ENCODE peak calls at places on chromosome 3, in eight cellular contexts. One of them, this sample, is unnamed.

GRCh38 chr3:155617346-155617745 is 127.5 kb downstream of the PLCH1 start:
- DNase-seq in KBM-7: no peak
- DNase-seq in AG08395: no peak
- DNase-seq in CD4-positive, alpha-beta memory T cell: no peak
- DNase-seq in LHCN-M2: no peak
- DNase-seq in activated T-cell treated with anti-CD3 and anti-CD28 coated beads, Interleukin-2, amount 50 U/mL, for 1 hour: no peak
- DNase-seq in dermis blood vessel endothelial cell: no peak
- DNase-seq in naive thymus-derived CD4-positive, alpha-beta T cell: no peak
- DNase-seq in this sample: no peak

GRCh38 chr3:8319935-8320634 is 181.5 kb upstream of the LMCD1 start:
- DNase-seq in LHCN-M2: peak; percentile 82
- DNase-seq in KBM-7: no peak
- DNase-seq in AG08395: peak; percentile 84
- DNase-seq in CD4-positive, alpha-beta memory T cell: no peak
- DNase-seq in dermis blood vessel endothelial cell: peak; percentile 5
- DNase-seq in naive thymus-derived CD4-positive, alpha-beta T cell: no peak
- DNase-seq in activated T-cell treated with anti-CD3 and anti-CD28 coated beads, Interleukin-2, amount 50 U/mL, for 1 hour: no peak
- DNase-seq in this sample: no peak

GRCh38 chr3:141094851-141095545 is 43.9 kb downstream of the SPSB4 start:
- DNase-seq in AG08395: peak; percentile 68
- DNase-seq in dermis blood vessel endothelial cell: peak; percentile 86
- DNase-seq in KBM-7: no peak
- DNase-seq in CD4-positive, alpha-beta memory T cell: no peak
- DNase-seq in activated T-cell treated with anti-CD3 and anti-CD28 coated beads, Interleukin-2, amount 50 U/mL, for 1 hour: no peak
- DNase-seq in LHCN-M2: peak; percentile 97
- DNase-seq in naive thymus-derived CD4-positive, alpha-beta T cell: no peak
- DNase-seq in this sample: no peak

GRCh38 chr3:39491014-39491413 is 23.5 kb downstream of the MOBP start:
- DNase-seq in dermis blood vessel endothelial cell: no peak
- DNase-seq in CD4-positive, alpha-beta memory T cell: no peak
- DNase-seq in LHCN-M2: no peak
- DNase-seq in activated T-cell treated with anti-CD3 and anti-CD28 coated beads, Interleukin-2, amount 50 U/mL, for 1 hour: no peak
- DNase-seq in AG08395: no peak
- DNase-seq in KBM-7: no peak
- DNase-seq in naive thymus-derived CD4-positive, alpha-beta T cell: no peak
- DNase-seq in this sample: no peak

GRCh38 chr3:9815986-9816385 is 5.9 kb downstream of the TTLL3 start:
- DNase-seq in KBM-7: no peak
- DNase-seq in LHCN-M2: no peak
- DNase-seq in CD4-positive, alpha-beta memory T cell: no peak
- DNase-seq in AG08395: no peak
- DNase-seq in naive thymus-derived CD4-positive, alpha-beta T cell: no peak
- DNase-seq in activated T-cell treated with anti-CD3 and anti-CD28 coated beads, Interleukin-2, amount 50 U/mL, for 1 hour: no peak
- DNase-seq in dermis blood vessel endothelial cell: no peak
- DNase-seq in this sample: no peak

GRCh38 chr3:77081240-77081661 is 41.4 kb downstream of the ROBO2 start:
- DNase-seq in LHCN-M2: no peak
- DNase-seq in KBM-7: no peak
- DNase-seq in CD4-positive, alpha-beta memory T cell: no peak
- DNase-seq in naive thymus-derived CD4-positive, alpha-beta T cell: no peak
- DNase-seq in dermis blood vessel endothelial cell: peak; percentile 4
- DNase-seq in AG08395: no peak
- DNase-seq in activated T-cell treated with anti-CD3 and anti-CD28 coated beads, Interleukin-2, amount 50 U/mL, for 1 hour: no peak
- DNase-seq in this sample: no peak

GRCh38 chr3:128236667-128237066 is 83.4 kb downstream of the EEFSEC start:
- DNase-seq in naive thymus-derived CD4-positive, alpha-beta T cell: no peak
- DNase-seq in KBM-7: peak; percentile 32
- DNase-seq in LHCN-M2: no peak
- DNase-seq in CD4-positive, alpha-beta memory T cell: no peak
- DNase-seq in dermis blood vessel endothelial cell: no peak
- DNase-seq in AG08395: no peak
- DNase-seq in activated T-cell treated with anti-CD3 and anti-CD28 coated beads, Interleukin-2, amount 50 U/mL, for 1 hour: no peak
- DNase-seq in this sample: no peak

GRCh38 chr3:158768361-158768787 is 33.5 kb upstream of the MFSD1 start:
- DNase-seq in activated T-cell treated with anti-CD3 and anti-CD28 coated beads, Interleukin-2, amount 50 U/mL, for 1 hour: no peak
- DNase-seq in LHCN-M2: peak; percentile 91
- DNase-seq in dermis blood vessel endothelial cell: peak; percentile 74
- DNase-seq in KBM-7: no peak
- DNase-seq in CD4-positive, alpha-beta memory T cell: no peak
- DNase-seq in naive thymus-derived CD4-positive, alpha-beta T cell: no peak
- DNase-seq in AG08395: peak; percentile 61
- DNase-seq in this sample: no peak

GRCh38 chr3:119769394-119770149 is 12.3 kb upstream of the NR1I2 start:
- DNase-seq in activated T-cell treated with anti-CD3 and anti-CD28 coated beads, Interleukin-2, amount 50 U/mL, for 1 hour: no peak
- DNase-seq in AG08395: no peak
- DNase-seq in CD4-positive, alpha-beta memory T cell: no peak
- DNase-seq in naive thymus-derived CD4-positive, alpha-beta T cell: no peak
- DNase-seq in KBM-7: no peak
- DNase-seq in LHCN-M2: peak; percentile 83
- DNase-seq in dermis blood vessel endothelial cell: peak; percentile 97
- DNase-seq in this sample: no peak

GRCh38 chr3:172142074-172143059 is 103.0 kb downstream of the FNDC3B start:
- DNase-seq in activated T-cell treated with anti-CD3 and anti-CD28 coated beads, Interleukin-2, amount 50 U/mL, for 1 hour: no peak
- DNase-seq in AG08395: peak; percentile 14
- DNase-seq in KBM-7: peak; percentile 37
- DNase-seq in naive thymus-derived CD4-positive, alpha-beta T cell: no peak
- DNase-seq in LHCN-M2: peak; percentile 83
- DNase-seq in CD4-positive, alpha-beta memory T cell: no peak
- DNase-seq in dermis blood vessel endothelial cell: peak; percentile 92
- DNase-seq in this sample: no peak

GRCh38 chr3:114518409-114518808 is 224.6 kb downstream of the TIGIT start:
- DNase-seq in KBM-7: no peak
- DNase-seq in activated T-cell treated with anti-CD3 and anti-CD28 coated beads, Interleukin-2, amount 50 U/mL, for 1 hour: no peak
- DNase-seq in CD4-positive, alpha-beta memory T cell: no peak
- DNase-seq in naive thymus-derived CD4-positive, alpha-beta T cell: no peak
- DNase-seq in dermis blood vessel endothelial cell: no peak
- DNase-seq in LHCN-M2: no peak
- DNase-seq in AG08395: no peak
- DNase-seq in this sample: no peak

GRCh38 chr3:112973325-112974177 is 1.4 kb downstream of the CD200R1 start:
- DNase-seq in CD4-positive, alpha-beta memory T cell: peak; percentile 61
- DNase-seq in dermis blood vessel endothelial cell: no peak
- DNase-seq in KBM-7: no peak
- DNase-seq in naive thymus-derived CD4-positive, alpha-beta T cell: peak; percentile 55
- DNase-seq in LHCN-M2: no peak
- DNase-seq in activated T-cell treated with anti-CD3 and anti-CD28 coated beads, Interleukin-2, amount 50 U/mL, for 1 hour: no peak
- DNase-seq in AG08395: no peak
- DNase-seq in this sample: no peak

GRCh38 chr3:126964950-126965349 is 18.0 kb upstream of the PLXNA1 start:
- DNase-seq in dermis blood vessel endothelial cell: no peak
- DNase-seq in LHCN-M2: no peak
- DNase-seq in activated T-cell treated with anti-CD3 and anti-CD28 coated beads, Interleukin-2, amount 50 U/mL, for 1 hour: no peak
- DNase-seq in CD4-positive, alpha-beta memory T cell: no peak
- DNase-seq in AG08395: no peak
- DNase-seq in naive thymus-derived CD4-positive, alpha-beta T cell: no peak
- DNase-seq in KBM-7: no peak
- DNase-seq in this sample: no peak

GRCh38 chr3:32239638-32240550 is 1.4 kb downstream of the CMTM8 start:
- DNase-seq in AG08395: no peak
- DNase-seq in naive thymus-derived CD4-positive, alpha-beta T cell: peak; percentile 54
- DNase-seq in CD4-positive, alpha-beta memory T cell: peak; percentile 51
- DNase-seq in dermis blood vessel endothelial cell: peak; percentile 80
- DNase-seq in LHCN-M2: peak; percentile 52
- DNase-seq in KBM-7: peak; percentile 71
- DNase-seq in activated T-cell treated with anti-CD3 and anti-CD28 coated beads, Interleukin-2, amount 50 U/mL, for 1 hour: peak; percentile 46
- DNase-seq in this sample: no peak

GRCh38 chr3:160448845-160449659 is 534 bp downstream of the TRIM59 start:
- DNase-seq in AG08395: no peak
- DNase-seq in KBM-7: no peak
- DNase-seq in CD4-positive, alpha-beta memory T cell: no peak
- DNase-seq in dermis blood vessel endothelial cell: peak; percentile 47
- DNase-seq in naive thymus-derived CD4-positive, alpha-beta T cell: peak; percentile 5
- DNase-seq in activated T-cell treated with anti-CD3 and anti-CD28 coated beads, Interleukin-2, amount 50 U/mL, for 1 hour: no peak
- DNase-seq in LHCN-M2: peak; percentile 72
- DNase-seq in this sample: no peak

GRCh38 chr3:8658326-8659212 is 14.0 kb upstream of the SSUH2 start:
- DNase-seq in AG08395: no peak
- DNase-seq in KBM-7: peak; percentile 12
- DNase-seq in naive thymus-derived CD4-positive, alpha-beta T cell: no peak
- DNase-seq in activated T-cell treated with anti-CD3 and anti-CD28 coated beads, Interleukin-2, amount 50 U/mL, for 1 hour: no peak
- DNase-seq in dermis blood vessel endothelial cell: peak; percentile 90
- DNase-seq in LHCN-M2: peak; percentile 84
- DNase-seq in CD4-positive, alpha-beta memory T cell: no peak
- DNase-seq in this sample: no peak

GRCh38 chr3:127610105-127610504 is 11.9 kb downstream of the MCM2 start:
- DNase-seq in dermis blood vessel endothelial cell: no peak
- DNase-seq in CD4-positive, alpha-beta memory T cell: no peak
- DNase-seq in activated T-cell treated with anti-CD3 and anti-CD28 coated beads, Interleukin-2, amount 50 U/mL, for 1 hour: no peak
- DNase-seq in LHCN-M2: no peak
- DNase-seq in KBM-7: no peak
- DNase-seq in naive thymus-derived CD4-positive, alpha-beta T cell: no peak
- DNase-seq in AG08395: peak; percentile 55
- DNase-seq in this sample: no peak

GRCh38 chr3:67647390-67647878 is 7.0 kb downstream of the SUCLG2 start:
- DNase-seq in CD4-positive, alpha-beta memory T cell: no peak
- DNase-seq in LHCN-M2: peak; percentile 99
- DNase-seq in activated T-cell treated with anti-CD3 and anti-CD28 coated beads, Interleukin-2, amount 50 U/mL, for 1 hour: no peak
- DNase-seq in KBM-7: no peak
- DNase-seq in AG08395: peak; percentile 92
- DNase-seq in dermis blood vessel endothelial cell: peak; percentile 35
- DNase-seq in naive thymus-derived CD4-positive, alpha-beta T cell: no peak
- DNase-seq in this sample: no peak

GRCh38 chr3:112117826-112118571 is 15.0 kb downstream of the GCSAM start:
- DNase-seq in AG08395: no peak
- DNase-seq in LHCN-M2: no peak
- DNase-seq in activated T-cell treated with anti-CD3 and anti-CD28 coated beads, Interleukin-2, amount 50 U/mL, for 1 hour: no peak
- DNase-seq in CD4-positive, alpha-beta memory T cell: no peak
- DNase-seq in dermis blood vessel endothelial cell: no peak
- DNase-seq in naive thymus-derived CD4-positive, alpha-beta T cell: no peak
- DNase-seq in KBM-7: peak; percentile 18
- DNase-seq in this sample: no peak

GRCh38 chr3:34388836-34389235 is 590.4 kb downstream of the PDCD6IP start:
- DNase-seq in activated T-cell treated with anti-CD3 and anti-CD28 coated beads, Interleukin-2, amount 50 U/mL, for 1 hour: no peak
- DNase-seq in naive thymus-derived CD4-positive, alpha-beta T cell: no peak
- DNase-seq in KBM-7: no peak
- DNase-seq in CD4-positive, alpha-beta memory T cell: no peak
- DNase-seq in dermis blood vessel endothelial cell: no peak
- DNase-seq in AG08395: no peak
- DNase-seq in LHCN-M2: no peak
- DNase-seq in this sample: no peak

GRCh38 chr3:45273681-45274515 is 47.8 kb upstream of the TMEM158 start:
- DNase-seq in CD4-positive, alpha-beta memory T cell: no peak
- DNase-seq in dermis blood vessel endothelial cell: no peak
- DNase-seq in AG08395: peak; percentile 40
- DNase-seq in KBM-7: no peak
- DNase-seq in LHCN-M2: peak; percentile 66
- DNase-seq in activated T-cell treated with anti-CD3 and anti-CD28 coated beads, Interleukin-2, amount 50 U/mL, for 1 hour: no peak
- DNase-seq in naive thymus-derived CD4-positive, alpha-beta T cell: no peak
- DNase-seq in this sample: no peak

GRCh38 chr3:9098716-9099675 is 135.7 kb upstream of the RAD18 start:
- DNase-seq in activated T-cell treated with anti-CD3 and anti-CD28 coated beads, Interleukin-2, amount 50 U/mL, for 1 hour: no peak
- DNase-seq in dermis blood vessel endothelial cell: no peak
- DNase-seq in CD4-positive, alpha-beta memory T cell: no peak
- DNase-seq in naive thymus-derived CD4-positive, alpha-beta T cell: no peak
- DNase-seq in LHCN-M2: no peak
- DNase-seq in AG08395: no peak
- DNase-seq in KBM-7: no peak
- DNase-seq in this sample: no peak

GRCh38 chr3:156396851-156397250 is 158.1 kb downstream of the SSR3 start:
- DNase-seq in LHCN-M2: no peak
- DNase-seq in activated T-cell treated with anti-CD3 and anti-CD28 coated beads, Interleukin-2, amount 50 U/mL, for 1 hour: no peak
- DNase-seq in CD4-positive, alpha-beta memory T cell: no peak
- DNase-seq in AG08395: peak; percentile 31
- DNase-seq in dermis blood vessel endothelial cell: no peak
- DNase-seq in naive thymus-derived CD4-positive, alpha-beta T cell: no peak
- DNase-seq in KBM-7: no peak
- DNase-seq in this sample: no peak

GRCh38 chr3:54427951-54428871 is 305.9 kb downstream of the CACNA2D3 start:
- DNase-seq in AG08395: peak; percentile 73
- DNase-seq in LHCN-M2: peak; percentile 32
- DNase-seq in activated T-cell treated with anti-CD3 and anti-CD28 coated beads, Interleukin-2, amount 50 U/mL, for 1 hour: no peak
- DNase-seq in CD4-positive, alpha-beta memory T cell: peak; percentile 0
- DNase-seq in KBM-7: peak; percentile 46
- DNase-seq in naive thymus-derived CD4-positive, alpha-beta T cell: no peak
- DNase-seq in dermis blood vessel endothelial cell: peak; percentile 77
- DNase-seq in this sample: no peak